ENCODE peak calls at places on chromosomes 11 and 22, in eight cellular contexts. N is upper lobe of left lung; D is mesothelial cell of epicardium; K is HAP-1; B is COR-L47; W is DMS153; Q is skeletal muscle cell; R is stimulated activated naive CD8-positive, alpha-beta T cell treated with anti-CD3 and anti-CD28 coated beads, Interleukin-15, amount 100 ng/mL, for 72 hours. J is an unnamed sample.

GRCh38 chr11:67538306-67538705 is 15.1 kb upstream of the CABP2 start:
- DNase-seq in N (no peak), D (no peak), K (no peak), B (no peak), W (no peak), Q (no peak), R (no peak), J (no peak)

GRCh38 chr11:5280582-5281102 is 10.9 kb upstream of the HBE1 start:
- DNase-seq in N (peak), D (no peak), K (no peak), B (no peak), W (no peak), Q (peak), R (no peak), J (no peak)

GRCh38 chr11:119829407-119829806 is 100.4 kb upstream of the NECTIN1 start:
- DNase-seq in N (no peak), D (no peak), K (no peak), B (no peak), W (no peak), Q (no peak), R (no peak), J (no peak)

GRCh38 chr22:25122136-25122764 is 77.4 kb upstream of the CRYBB3 start:
- DNase-seq in N (no peak), D (no peak), K (no peak), B (no peak), W (no peak), Q (no peak), R (no peak), J (no peak)

GRCh38 chr11:125944350-125945010 is 1.4 kb upstream of the VSIG10L2 start:
- DNase-seq in N (no peak), D (no peak), K (no peak), B (no peak), W (no peak), Q (no peak), R (no peak), J (no peak)

GRCh38 chr22:45757068-45757467 is 85.4 kb downstream of the ATXN10 start:
- DNase-seq in N (peak), D (peak), K (peak), B (no peak), W (no peak), Q (no peak), R (no peak), J (no peak)

GRCh38 chr11:57205046-57205671 is 23.4 kb downstream of the LRRC55 start:
- DNase-seq in N (peak), D (no peak), K (no peak), B (no peak), W (no peak), Q (no peak), R (no peak), J (no peak)

GRCh38 chr22:29765905-29766631 is 739 bp downstream of the ZMAT5 start:
- DNase-seq in N (no peak), D (no peak), K (no peak), B (no peak), W (no peak), Q (no peak), R (peak), J (peak)

GRCh38 chr11:20026629-20027545 is 133.4 kb downstream of the DBX1 start:
- DNase-seq in N (no peak), D (no peak), K (peak), B (peak), W (peak), Q (no peak), R (no peak), J (peak)

GRCh38 chr11:68678031-68678441 is 6.3 kb upstream of the GAL start:
- DNase-seq in N (no peak), D (no peak), K (no peak), B (no peak), W (no peak), Q (no peak), R (no peak), J (no peak)

GRCh38 chr22:36369922-36370781 is 17.6 kb downstream of the MYH9 start:
- DNase-seq in N (no peak), D (no peak), K (no peak), B (peak), W (peak), Q (no peak), R (peak), J (no peak)

GRCh38 chr11:795638-796564 is 2.2 kb downstream of the SLC25A22 start:
- DNase-seq in N (peak), D (no peak), K (no peak), B (peak), W (peak), Q (peak), R (peak), J (no peak)

GRCh38 chr11:1225386-1226225 is 2.7 kb downstream of the MUC5B start:
- DNase-seq in N (peak), D (peak), K (no peak), B (no peak), W (no peak), Q (no peak), R (no peak), J (no peak)

GRCh38 chr11:30128269-30128932 is 102.4 kb upstream of the FSHB start:
- DNase-seq in N (no peak), D (no peak), K (peak), B (no peak), W (no peak), Q (peak), R (no peak), J (no peak)

GRCh38 chr22:30226192-30226832 is 20.2 kb downstream of the LIF start:
- DNase-seq in N (no peak), D (no peak), K (no peak), B (no peak), W (no peak), Q (no peak), R (no peak), J (no peak)

GRCh38 chr11:73469401-73469800 is 93.2 kb downstream of the RELT start:
- DNase-seq in N (no peak), D (no peak), K (no peak), B (peak), W (no peak), Q (no peak), R (no peak), J (no peak)

GRCh38 chr11:29432719-29433325 is 584.0 kb downstream of the KCNA4 start:
- DNase-seq in N (no peak), D (no peak), K (peak), B (no peak), W (no peak), Q (no peak), R (no peak), J (no peak)

GRCh38 chr11:15307600-15307999 is 192.9 kb downstream of the INSC start:
- DNase-seq in N (no peak), D (no peak), K (no peak), B (no peak), W (no peak), Q (no peak), R (no peak), J (no peak)

GRCh38 chr11:114049050-114049449 is 10.5 kb upstream of the ZBTB16 start:
- DNase-seq in N (no peak), D (no peak), K (no peak), B (no peak), W (no peak), Q (no peak), R (no peak), J (no peak)

GRCh38 chr11:35953081-35953480 is 9.2 kb downstream of the LDLRAD3 start:
- DNase-seq in N (peak), D (no peak), K (no peak), B (no peak), W (no peak), Q (no peak), R (no peak), J (no peak)

GRCh38 chr11:81112718-81113117 is 1620.9 kb downstream of the FAM181B start:
- DNase-seq in N (no peak), D (no peak), K (no peak), B (no peak), W (no peak), Q (no peak), R (no peak), J (no peak)

GRCh38 chr22:47390026-47390970 is 627.8 kb downstream of the TBC1D22A start:
- DNase-seq in N (peak), D (no peak), K (no peak), B (no peak), W (no peak), Q (no peak), R (no peak), J (no peak)

GRCh38 chr22:37178350-37179125 is 9.5 kb downstream of the C1QTNF6 start:
- DNase-seq in N (no peak), D (no peak), K (no peak), B (no peak), W (no peak), Q (no peak), R (no peak), J (no peak)

GRCh38 chr11:19232910-19233503 is 7.7 kb downstream of the E2F8 start:
- DNase-seq in N (no peak), D (no peak), K (no peak), B (no peak), W (no peak), Q (peak), R (no peak), J (no peak)

GRCh38 chr11:62806611-62807121 is 1.4 kb upstream of the NXF1 start:
- DNase-seq in N (no peak), D (no peak), K (no peak), B (no peak), W (no peak), Q (peak), R (no peak), J (no peak)

GRCh38 chr11:904380-904779 is 6.2 kb downstream of the CHID1 start:
- DNase-seq in N (peak), D (no peak), K (no peak), B (no peak), W (no peak), Q (no peak), R (no peak), J (no peak)

GRCh38 chr11:93169950-93170561 is 27.7 kb downstream of the SLC36A4 start:
- DNase-seq in N (no peak), D (no peak), K (no peak), B (peak), W (no peak), Q (no peak), R (no peak), J (no peak)

GRCh38 chr11:59204736-59205135 is 8.0 kb downstream of the MPEG1 start:
- DNase-seq in N (no peak), D (no peak), K (no peak), B (no peak), W (no peak), Q (no peak), R (no peak), J (no peak)

GRCh38 chr22:39900306-39901227 is at the start of gene GRAP2:
- DNase-seq in N (no peak), D (no peak), K (no peak), B (no peak), W (no peak), Q (no peak), R (peak), J (no peak)

GRCh38 chr11:12735262-12735661 is 61.0 kb downstream of the TEAD1 start:
- DNase-seq in N (no peak), D (no peak), K (no peak), B (no peak), W (no peak), Q (no peak), R (no peak), J (no peak)

GRCh38 chr11:15893080-15893492 is 463.3 kb downstream of the SOX6 start:
- DNase-seq in N (no peak), D (no peak), K (no peak), B (no peak), W (peak), Q (no peak), R (no peak), J (no peak)

GRCh38 chr11:103699216-103699615 is 337.2 kb upstream of the DDI1 start:
- DNase-seq in N (no peak), D (no peak), K (no peak), B (no peak), W (no peak), Q (no peak), R (no peak), J (no peak)

GRCh38 chr11:35126000-35126878 is 12.7 kb upstream of the CD44 start:
- DNase-seq in N (no peak), D (no peak), K (no peak), B (no peak), W (no peak), Q (no peak), R (peak), J (no peak)

GRCh38 chr22:35357883-35358621 is 22.8 kb upstream of the HMOX1 start:
- DNase-seq in N (no peak), D (no peak), K (no peak), B (no peak), W (no peak), Q (no peak), R (no peak), J (no peak)

GRCh38 chr11:133810179-133810550 is 35.1 kb downstream of the SPATA19 start:
- DNase-seq in N (no peak), D (no peak), K (no peak), B (no peak), W (no peak), Q (no peak), R (no peak), J (no peak)

GRCh38 chr22:39527481-39527961 is 5.0 kb downstream of the RPS19BP1 start:
- DNase-seq in N (no peak), D (no peak), K (no peak), B (no peak), W (peak), Q (no peak), R (no peak), J (no peak)

GRCh38 chr11:90241414-90241813 is 18.6 kb upstream of the CHORDC1 start:
- DNase-seq in N (no peak), D (no peak), K (no peak), B (peak), W (no peak), Q (no peak), R (no peak), J (no peak)